ENCODE peak calls at places on chromosome 7, in seven cellular contexts. Z is SJSA1; P is endodermal cell; A is A549; Q is upper lobe of right lung; K is transverse colon; C is CD8-positive, alpha-beta T cell. R is an unnamed sample.
A peak's percentile ranks its signal among the peaks of the same experiment; 100 is the strongest.

GRCh38 chr7:131042269-131043160 is 285.2 kb upstream of the MKLN1 start:
- DNase-seq in Z (no peak), P (peak; percentile 63), A (no peak), Q (no peak), K (no peak), C (no peak), R (no peak)

GRCh38 chr7:87570178-87570577 is 30.5 kb downstream of the ABCB1 start:
- DNase-seq in Z (peak; percentile 84), P (no peak), A (no peak), Q (no peak), K (no peak), C (no peak), R (no peak)

GRCh38 chr7:33093266-33093665 is 15.9 kb downstream of the RP9 start:
- DNase-seq in Z (no peak), P (no peak), A (no peak), Q (no peak), K (no peak), C (no peak), R (no peak)

GRCh38 chr7:86963599-86964230 is 95.7 kb downstream of the ELAPOR2 start:
- DNase-seq in Z (no peak), P (no peak), A (no peak), Q (no peak), K (no peak), C (no peak), R (no peak)

GRCh38 chr7:66631471-66631870 is 2.8 kb downstream of the KCTD7 start:
- DNase-seq in Z (no peak), P (no peak), A (no peak), Q (no peak), K (no peak), C (no peak), R (no peak)

GRCh38 chr7:127322351-127322750 is 69.6 kb upstream of the GRM8 start:
- DNase-seq in Z (no peak), P (no peak), A (no peak), Q (no peak), K (no peak), C (no peak), R (peak; percentile 11)

GRCh38 chr7:95608344-95609173 is 12.2 kb upstream of the PDK4 start:
- DNase-seq in Z (peak; percentile 83), P (peak; percentile 87), A (peak; percentile 87), Q (peak; percentile 93), K (peak; percentile 96), C (no peak), R (no peak)

GRCh38 chr7:142774826-142775225 is 4.1 kb downstream of the PRSS2 start:
- DNase-seq in Z (peak; percentile 83), P (no peak), A (no peak), Q (no peak), K (no peak), C (no peak), R (no peak)

GRCh38 chr7:25952277-25953057 is 199.5 kb upstream of the NFE2L3 start:
- DNase-seq in Z (no peak), P (peak; percentile 62), A (no peak), Q (no peak), K (no peak), C (no peak), R (no peak)

GRCh38 chr7:6284461-6285360 is 12.3 kb upstream of the CYTH3 start:
- DNase-seq in Z (peak; percentile 52), P (no peak), A (peak; percentile 90), Q (no peak), K (no peak), C (no peak), R (no peak)

GRCh38 chr7:69295971-69296370 is 302.3 kb upstream of the AUTS2 start:
- DNase-seq in Z (no peak), P (no peak), A (no peak), Q (no peak), K (no peak), C (no peak), R (no peak)

GRCh38 chr7:142496545-142496991 is 238.7 kb upstream of the PRSS58 start:
- DNase-seq in Z (no peak), P (no peak), A (peak; percentile 39), Q (no peak), K (peak; percentile 26), C (no peak), R (no peak)

GRCh38 chr7:64876792-64877713 is 26.0 kb upstream of the ZNF273 start:
- DNase-seq in Z (no peak), P (peak; percentile 47), A (no peak), Q (peak; percentile 78), K (peak; percentile 44), C (peak; percentile 33), R (peak; percentile 42)

GRCh38 chr7:146172112-146172511 is 55.5 kb downstream of the CNTNAP2 start:
- DNase-seq in Z (no peak), P (no peak), A (no peak), Q (no peak), K (no peak), C (no peak), R (no peak)

GRCh38 chr7:77407906-77408305 is 8.2 kb downstream of the GSAP start:
- DNase-seq in Z (no peak), P (no peak), A (no peak), Q (no peak), K (no peak), C (no peak), R (no peak)

GRCh38 chr7:101172005-101172853 is 6.9 kb upstream of the VGF start:
- DNase-seq in Z (no peak), P (peak; percentile 65), A (no peak), Q (no peak), K (no peak), C (no peak), R (no peak)

GRCh38 chr7:34070486-34071323 is 165.4 kb downstream of the BMPER start:
- DNase-seq in Z (peak; percentile 68), P (no peak), A (peak; percentile 42), Q (no peak), K (no peak), C (no peak), R (no peak)

GRCh38 chr7:34760271-34760670 is 102.3 kb downstream of the NPSR1 start:
- DNase-seq in Z (no peak), P (no peak), A (no peak), Q (no peak), K (no peak), C (no peak), R (no peak)

GRCh38 chr7:44305564-44306507 is 19.6 kb downstream of the CAMK2B start:
- DNase-seq in Z (no peak), P (peak; percentile 29), A (no peak), Q (peak; percentile 48), K (no peak), C (no peak), R (no peak)

GRCh38 chr7:24857623-24858022 is 100.4 kb upstream of the GSDME start:
- DNase-seq in Z (no peak), P (no peak), A (no peak), Q (no peak), K (no peak), C (no peak), R (no peak)

DNA sequence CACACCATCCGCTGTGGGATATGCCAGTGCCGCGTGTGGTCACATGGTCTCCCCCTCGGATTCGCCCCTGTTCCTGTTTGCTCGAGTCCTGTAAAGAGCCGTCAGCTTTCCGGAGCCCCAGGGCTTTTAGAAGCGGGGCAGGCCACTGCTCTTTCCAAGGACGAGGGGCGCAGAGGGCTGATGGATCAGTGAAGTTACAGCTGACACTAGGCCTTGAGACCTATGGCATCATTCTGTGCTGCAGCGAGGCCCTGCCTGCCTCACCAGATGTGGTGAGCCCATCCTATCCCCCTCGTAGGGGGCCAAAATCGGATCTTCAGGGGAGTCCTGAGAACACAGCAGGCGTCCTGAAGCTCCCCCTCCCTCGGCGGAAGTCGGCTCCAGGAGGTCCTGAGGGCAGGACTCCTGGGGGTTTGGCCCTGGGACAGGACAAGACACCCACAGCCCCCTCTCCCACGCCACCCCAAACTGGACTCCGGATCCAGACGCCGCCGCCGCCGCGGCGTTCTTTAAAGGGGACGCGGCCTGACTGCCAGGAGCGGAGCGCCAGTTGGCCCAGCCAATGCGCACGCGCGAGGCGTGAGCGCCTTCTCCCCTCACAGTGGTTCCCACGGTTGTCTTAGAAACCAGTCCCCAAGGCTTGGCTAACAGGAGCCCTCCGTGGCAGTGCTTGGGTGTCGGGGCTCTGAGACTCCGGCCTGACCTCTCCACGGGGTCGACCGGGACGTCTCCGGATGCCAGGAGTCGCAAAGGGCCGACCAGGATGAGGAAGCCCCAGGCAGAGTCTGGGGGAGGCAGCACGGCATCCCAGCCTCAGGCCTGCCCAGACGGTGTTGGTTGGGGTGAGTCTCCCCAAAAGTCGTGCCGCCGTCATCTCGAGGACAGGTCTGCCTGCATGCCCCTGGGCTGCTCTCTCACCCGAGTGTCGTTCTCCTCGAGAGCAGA is 371.7 kb downstream of the ZNF716 start:
- DNase-seq in Z (no peak), P (no peak), A (no peak), Q (peak; percentile 53), K (no peak), C (no peak), R (no peak)
- H3K9me3 ChIP-seq in Z (no peaks in the 10 kb centered on the region), P (peaks cover 37% of the 10 kb centered on the region), A (no peaks in the 10 kb centered on the region), Q (no peaks in the 10 kb centered on the region), K (no peaks in the 10 kb centered on the region), C (no peaks in the 10 kb centered on the region), R (no peaks in the 10 kb centered on the region)

GRCh38 chr7:158245724-158246041 is 341.9 kb downstream of the PTPRN2 start:
- DNase-seq in Z (no peak), P (no peak), A (no peak), Q (peak; percentile 50), K (no peak), C (no peak), R (no peak)
- H3K9me3 ChIP-seq in Z (peaks cover 17% of the 10 kb centered on the region), P (peaks cover 97% of the 10 kb centered on the region), A (peaks cover 2% of the 10 kb centered on the region), Q (no peaks in the 10 kb centered on the region), K (no peaks in the 10 kb centered on the region), C (no peaks in the 10 kb centered on the region), R (no peaks in the 10 kb centered on the region)

GRCh38 chr7:157730614-157731013 is 393.8 kb downstream of the DNAJB6 start:
- DNase-seq in Z (no peak), P (no peak), A (no peak), Q (no peak), K (no peak), C (no peak), R (no peak)

GRCh38 chr7:157723205-157723604 is 386.4 kb downstream of the DNAJB6 start:
- DNase-seq in Z (no peak), P (no peak), A (no peak), Q (no peak), K (no peak), C (no peak), R (no peak)

GRCh38 chr7:157727964-157728615 is 391.3 kb downstream of the DNAJB6 start:
- DNase-seq in Z (no peak), P (no peak), A (no peak), Q (no peak), K (no peak), C (no peak), R (no peak)

GRCh38 chr7:157729566-157729965 is 392.8 kb downstream of the DNAJB6 start:
- DNase-seq in Z (no peak), P (no peak), A (no peak), Q (no peak), K (no peak), C (no peak), R (no peak)

GRCh38 chr7:157726764-157727163 is 390.0 kb downstream of the DNAJB6 start:
- DNase-seq in Z (no peak), P (no peak), A (no peak), Q (no peak), K (no peak), C (no peak), R (no peak)
- H3K9me3 ChIP-seq in Z (peaks cover 3% of the 10 kb centered on the region), P (peaks cover 52% of the 10 kb centered on the region), A (no peaks in the 10 kb centered on the region), Q (no peaks in the 10 kb centered on the region), K (no peaks in the 10 kb centered on the region), C (no peaks in the 10 kb centered on the region), R (no peaks in the 10 kb centered on the region)

GRCh38 chr7:156979007-156979606 is 29.6 kb downstream of the NOM1 start:
- DNase-seq in Z (no peak), P (no peak), A (no peak), Q (no peak), K (no peak), C (no peak), R (no peak)
- H3K9me3 ChIP-seq in Z (no peaks in the 10 kb centered on the region), P (peaks cover 13% of the 10 kb centered on the region), A (no peaks in the 10 kb centered on the region), Q (no peaks in the 10 kb centered on the region), K (no peaks in the 10 kb centered on the region), C (peaks cover 11% of the 10 kb centered on the region), R (no peaks in the 10 kb centered on the region)